ENCODE peak calls at places on chromosomes 11 and 22, in four cellular contexts. One of them, this sample, is unnamed.

GRCh38 chr22:38981659-38982007 is 514 bp upstream of the APOBEC3B start:
- DNase-seq in cardiac muscle cell: no peak
- DNase-seq in fibroblast of villous mesenchyme: no peak
- DNase-seq in OCI-LY7: no peak
- DNase-seq in this sample: no peak

GRCh38 chr11:1310772-1311468 is 1.5 kb upstream of the TOLLIP start:
- DNase-seq in cardiac muscle cell: no peak
- DNase-seq in fibroblast of villous mesenchyme: no peak
- DNase-seq in OCI-LY7: peak; percentile 61
- DNase-seq in this sample: peak; percentile 62

GRCh38 chr11:105670811-105671210 is 60.9 kb downstream of the GRIA4 start:
- DNase-seq in cardiac muscle cell: no peak
- DNase-seq in fibroblast of villous mesenchyme: no peak
- DNase-seq in OCI-LY7: no peak
- DNase-seq in this sample: no peak

GRCh38 chr22:37905534-37906363 is at the start of gene MICALL1:
- DNase-seq in cardiac muscle cell: peak; percentile 83
- DNase-seq in fibroblast of villous mesenchyme: peak; percentile 73
- DNase-seq in OCI-LY7: peak; percentile 83
- DNase-seq in this sample: peak; percentile 90

GRCh38 chr11:64743591-64744543 is at the start of gene RASGRP2:
- DNase-seq in cardiac muscle cell: peak; percentile 46
- DNase-seq in fibroblast of villous mesenchyme: peak; percentile 59
- DNase-seq in OCI-LY7: peak; percentile 89
- DNase-seq in this sample: peak; percentile 65

GRCh38 chr11:101436511-101437142 is 147.2 kb downstream of the TRPC6 start:
- DNase-seq in cardiac muscle cell: peak; percentile 55
- DNase-seq in fibroblast of villous mesenchyme: peak; percentile 56
- DNase-seq in OCI-LY7: peak; percentile 62
- DNase-seq in this sample: peak; percentile 54

GRCh38 chr11:75035911-75036536 is 47.3 kb downstream of the NEU3 start:
- DNase-seq in cardiac muscle cell: no peak
- DNase-seq in fibroblast of villous mesenchyme: no peak
- DNase-seq in OCI-LY7: peak; percentile 16
- DNase-seq in this sample: peak; percentile 60

GRCh38 chr11:68083517-68083916 is 37.7 kb downstream of the CHKA start:
- DNase-seq in cardiac muscle cell: no peak
- DNase-seq in fibroblast of villous mesenchyme: peak; percentile 31
- DNase-seq in OCI-LY7: no peak
- DNase-seq in this sample: no peak

GRCh38 chr22:37507731-37508130 is 11.5 kb downstream of the CARD10 start:
- DNase-seq in cardiac muscle cell: no peak
- DNase-seq in fibroblast of villous mesenchyme: no peak
- DNase-seq in OCI-LY7: no peak
- DNase-seq in this sample: no peak

GRCh38 chr11:47179655-47179991 is 2.9 kb upstream of the ARFGAP2 start:
- DNase-seq in cardiac muscle cell: peak; percentile 51
- DNase-seq in fibroblast of villous mesenchyme: peak; percentile 42
- DNase-seq in OCI-LY7: peak; percentile 83
- DNase-seq in this sample: peak; percentile 66
- TF ChIP-seq CTCF in cardiac muscle cell: peak; percentile 69
- TF ChIP-seq CTCF in fibroblast of villous mesenchyme: peak; percentile 72
- TF ChIP-seq CTCF in OCI-LY7: peak; percentile 87
- TF ChIP-seq CTCF in this sample: peak; percentile 73

GRCh38 chr22:47154621-47155081 is 392.2 kb downstream of the TBC1D22A start:
- DNase-seq in cardiac muscle cell: peak; percentile 79
- DNase-seq in fibroblast of villous mesenchyme: peak; percentile 44
- DNase-seq in OCI-LY7: no peak
- DNase-seq in this sample: no peak
- TF ChIP-seq CTCF in cardiac muscle cell: peak; percentile 36
- TF ChIP-seq CTCF in fibroblast of villous mesenchyme: no peak
- TF ChIP-seq CTCF in OCI-LY7: no peak
- TF ChIP-seq CTCF in this sample: no peak

GRCh38 chr22:21726650-21727049 is 8.9 kb downstream of the YPEL1 start:
- DNase-seq in cardiac muscle cell: no peak
- DNase-seq in fibroblast of villous mesenchyme: peak; percentile 8
- DNase-seq in OCI-LY7: peak; percentile 79
- DNase-seq in this sample: no peak
- TF ChIP-seq CTCF in cardiac muscle cell: no peak
- TF ChIP-seq CTCF in fibroblast of villous mesenchyme: peak; percentile 42
- TF ChIP-seq CTCF in OCI-LY7: peak; percentile 73
- TF ChIP-seq CTCF in this sample: no peak

GRCh38 chr22:41757507-41757906 is 43.0 kb upstream of the CCDC134 start:
- DNase-seq in cardiac muscle cell: no peak
- DNase-seq in fibroblast of villous mesenchyme: no peak
- DNase-seq in OCI-LY7: no peak
- DNase-seq in this sample: no peak

GRCh38 chr22:41766476-41766875 is 34.0 kb upstream of the CCDC134 start:
- DNase-seq in cardiac muscle cell: no peak
- DNase-seq in fibroblast of villous mesenchyme: no peak
- DNase-seq in OCI-LY7: no peak
- DNase-seq in this sample: no peak

GRCh38 chr22:41758231-41758630 is 42.2 kb upstream of the CCDC134 start:
- DNase-seq in cardiac muscle cell: no peak
- DNase-seq in fibroblast of villous mesenchyme: no peak
- DNase-seq in OCI-LY7: no peak
- DNase-seq in this sample: no peak

GRCh38 chr22:41768420-41768819 is 32.1 kb upstream of the CCDC134 start:
- DNase-seq in cardiac muscle cell: peak; percentile 44
- DNase-seq in fibroblast of villous mesenchyme: no peak
- DNase-seq in OCI-LY7: no peak
- DNase-seq in this sample: no peak

DNA sequence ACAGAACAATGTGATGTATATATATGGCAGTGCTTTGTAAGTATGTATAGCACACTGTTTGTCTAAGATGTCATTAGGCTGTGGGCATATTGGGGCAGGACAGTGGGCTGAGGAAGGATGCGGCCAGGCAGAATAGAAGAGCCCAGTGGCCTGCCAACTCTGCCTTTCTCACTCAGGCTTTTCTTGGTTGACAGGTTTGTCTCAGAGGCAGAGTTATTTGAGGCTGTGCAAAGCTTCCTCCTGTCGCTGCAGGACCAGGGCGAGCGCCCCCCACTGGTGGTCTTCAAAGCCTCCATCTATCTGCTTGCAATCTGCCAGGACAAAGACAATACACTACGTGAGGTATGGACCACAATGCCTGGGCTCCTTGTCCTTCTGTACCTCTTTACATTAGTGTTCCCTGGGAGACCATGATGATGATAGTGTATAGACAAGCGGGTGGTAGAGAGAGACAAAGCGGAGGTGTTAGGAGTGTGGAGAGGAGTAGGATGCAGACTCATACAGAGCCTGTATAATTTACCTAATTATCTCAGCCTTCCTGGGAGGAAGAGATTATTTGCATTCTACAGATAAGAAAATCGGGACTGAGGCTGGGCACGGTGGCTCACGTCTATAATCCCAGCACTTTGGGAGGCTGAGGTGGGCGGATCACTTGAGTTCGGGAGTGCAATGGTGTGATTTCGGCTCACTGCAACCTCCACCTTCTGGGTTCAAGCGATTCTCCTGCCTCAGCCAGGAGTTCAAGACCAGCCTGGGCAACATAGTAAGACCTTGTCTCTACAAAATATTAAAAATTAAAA is 37.3 kb upstream of the CCDC134 start:
- DNase-seq in cardiac muscle cell: peak; percentile 37
- DNase-seq in fibroblast of villous mesenchyme: peak; percentile 22
- DNase-seq in OCI-LY7: peak; percentile 72
- DNase-seq in this sample: peak; percentile 39
- TF ChIP-seq CTCF in cardiac muscle cell: peak; percentile 55
- TF ChIP-seq CTCF in fibroblast of villous mesenchyme: peak; percentile 44
- TF ChIP-seq CTCF in OCI-LY7: peak; percentile 89
- TF ChIP-seq CTCF in this sample: peak; percentile 38

GRCh38 chr11:134313821-134314607 is 17.8 kb upstream of the GLB1L2 start:
- DNase-seq in cardiac muscle cell: no peak
- DNase-seq in fibroblast of villous mesenchyme: no peak
- DNase-seq in OCI-LY7: no peak
- DNase-seq in this sample: no peak
- TF ChIP-seq CTCF in cardiac muscle cell: no peak
- TF ChIP-seq CTCF in fibroblast of villous mesenchyme: no peak
- TF ChIP-seq CTCF in OCI-LY7: no peak
- TF ChIP-seq CTCF in this sample: no peak

GRCh38 chr11:12410006-12410728 is 32.8 kb downstream of the PARVA start:
- DNase-seq in cardiac muscle cell: peak; percentile 88
- DNase-seq in fibroblast of villous mesenchyme: peak; percentile 82
- DNase-seq in OCI-LY7: no peak
- DNase-seq in this sample: no peak
- TF ChIP-seq CTCF in cardiac muscle cell: no peak
- TF ChIP-seq CTCF in fibroblast of villous mesenchyme: peak; percentile 21
- TF ChIP-seq CTCF in OCI-LY7: peak; percentile 26
- TF ChIP-seq CTCF in this sample: peak; percentile 17

This sample was measured in Calu3.